ENCODE peak calls at places on chromosomes 16 and 17, in six cellular contexts. U, J, C, E, H and Q are unnamed samples.

GRCh38 chr17:71460943-71461342 is 659.9 kb upstream of the SOX9 start:
- DNase-seq in J (no peak), H (peak), C (no peak), E (no peak), U (no peak), Q (no peak)

GRCh38 chr17:36027776-36028175 is 10.0 kb upstream of the CCL23 start:
- DNase-seq in H (peak), E (no peak), C (no peak), J (no peak), U (no peak), Q (no peak)

GRCh38 chr17:68738044-68738443 is 136.9 kb upstream of the FAM20A start:
- DNase-seq in H (no peak), C (no peak), E (no peak), J (no peak), U (no peak), Q (no peak)

GRCh38 chr17:81080056-81080455 is 45.1 kb downstream of the BAIAP2 start:
- DNase-seq in C (no peak), H (no peak), U (no peak), J (no peak), E (no peak), Q (no peak)

GRCh38 chr17:28953444-28954118 is 2.3 kb upstream of the PHF12 start:
- DNase-seq in J (no peak), U (peak), C (no peak), H (peak), E (no peak), Q (peak)

GRCh38 chr16:11621920-11622651 is 35.4 kb upstream of the LITAF start:
- DNase-seq in U (no peak), C (no peak), E (no peak), H (no peak), J (peak), Q (no peak)

GRCh38 chr16:67104061-67104460 is 5.7 kb upstream of the PHAF1 start:
- DNase-seq in U (peak), H (peak), C (no peak), J (no peak), E (no peak), Q (peak)

GRCh38 chr17:14427914-14428639 is 127.2 kb downstream of the HS3ST3B1 start:
- DNase-seq in U (no peak), H (no peak), C (no peak), E (no peak), J (no peak), Q (no peak)

GRCh38 chr17:2828396-2829038 is 32.3 kb downstream of the RAP1GAP2 start:
- DNase-seq in U (peak), E (no peak), C (no peak), J (peak), H (peak), Q (peak)

GRCh38 chr16:27385398-27385797 is 16.6 kb upstream of the IL21R start:
- DNase-seq in C (no peak), H (no peak), U (no peak), E (no peak), J (no peak), Q (no peak)